ENCODE peak calls at places on chromosomes 5 and 9, in nine cellular contexts. One of them, this sample, is unnamed.

GRCh38 chr5:158406884-158407790 is 548.2 kb upstream of the CLINT1 start:
- DNase-seq in NCI-H460: no peak
- DNase-seq in hepatocyte: no peak
- DNase-seq in DMS 273 treated with DMSO at 0.1 percent for 48 hours: no peak
- DNase-seq in activated T-cell treated with anti-CD3 and anti-CD28 coated beads, Interleukin-2, amount 50 U/mL, for 72 hours: no peak
- DNase-seq in HEK293T: no peak
- DNase-seq in heart right ventricle: no peak
- DNase-seq in T-helper 2 cell: no peak
- DNase-seq in CD4-positive, CD25-positive, alpha-beta regulatory T cell: no peak
- DNase-seq in this sample: peak

GRCh38 chr9:114218264-114219120 is 63.2 kb downstream of the COL27A1 start:
- DNase-seq in HEK293T: no peak
- DNase-seq in CD4-positive, CD25-positive, alpha-beta regulatory T cell: no peak
- DNase-seq in heart right ventricle: no peak
- DNase-seq in T-helper 2 cell: no peak
- DNase-seq in hepatocyte: no peak
- DNase-seq in NCI-H460: no peak
- DNase-seq in activated T-cell treated with anti-CD3 and anti-CD28 coated beads, Interleukin-2, amount 50 U/mL, for 72 hours: no peak
- DNase-seq in DMS 273 treated with DMSO at 0.1 percent for 48 hours: no peak
- DNase-seq in this sample: peak

GRCh38 chr9:2015581-2016410 is 649 bp downstream of the SMARCA2 start:
- DNase-seq in T-helper 2 cell: peak
- DNase-seq in hepatocyte: peak
- DNase-seq in heart right ventricle: peak
- DNase-seq in DMS 273 treated with DMSO at 0.1 percent for 48 hours: peak
- DNase-seq in activated T-cell treated with anti-CD3 and anti-CD28 coated beads, Interleukin-2, amount 50 U/mL, for 72 hours: peak
- DNase-seq in HEK293T: peak
- DNase-seq in NCI-H460: no peak
- DNase-seq in CD4-positive, CD25-positive, alpha-beta regulatory T cell: peak
- DNase-seq in this sample: peak

GRCh38 chr9:129069128-129069824 is 11.6 kb upstream of the DOLPP1 start:
- DNase-seq in activated T-cell treated with anti-CD3 and anti-CD28 coated beads, Interleukin-2, amount 50 U/mL, for 72 hours: peak
- DNase-seq in hepatocyte: peak
- DNase-seq in HEK293T: no peak
- DNase-seq in heart right ventricle: peak
- DNase-seq in DMS 273 treated with DMSO at 0.1 percent for 48 hours: peak
- DNase-seq in CD4-positive, CD25-positive, alpha-beta regulatory T cell: peak
- DNase-seq in NCI-H460: no peak
- DNase-seq in T-helper 2 cell: no peak
- DNase-seq in this sample: no peak

GRCh38 chr5:149711338-149711737 is 18.8 kb upstream of the PPARGC1B start:
- DNase-seq in activated T-cell treated with anti-CD3 and anti-CD28 coated beads, Interleukin-2, amount 50 U/mL, for 72 hours: no peak
- DNase-seq in NCI-H460: no peak
- DNase-seq in heart right ventricle: peak
- DNase-seq in DMS 273 treated with DMSO at 0.1 percent for 48 hours: no peak
- DNase-seq in HEK293T: no peak
- DNase-seq in hepatocyte: no peak
- DNase-seq in CD4-positive, CD25-positive, alpha-beta regulatory T cell: no peak
- DNase-seq in T-helper 2 cell: no peak
- DNase-seq in this sample: no peak

GRCh38 chr9:130682490-130683121 is 11.0 kb upstream of the EXOSC2 start:
- DNase-seq in CD4-positive, CD25-positive, alpha-beta regulatory T cell: peak
- DNase-seq in hepatocyte: peak
- DNase-seq in HEK293T: peak
- DNase-seq in activated T-cell treated with anti-CD3 and anti-CD28 coated beads, Interleukin-2, amount 50 U/mL, for 72 hours: peak
- DNase-seq in heart right ventricle: peak
- DNase-seq in NCI-H460: peak
- DNase-seq in T-helper 2 cell: peak
- DNase-seq in DMS 273 treated with DMSO at 0.1 percent for 48 hours: peak
- DNase-seq in this sample: peak

GRCh38 chr9:110183208-110184145 is 24.5 kb downstream of the C9orf152 start:
- DNase-seq in DMS 273 treated with DMSO at 0.1 percent for 48 hours: peak
- DNase-seq in activated T-cell treated with anti-CD3 and anti-CD28 coated beads, Interleukin-2, amount 50 U/mL, for 72 hours: peak
- DNase-seq in heart right ventricle: no peak
- DNase-seq in hepatocyte: peak
- DNase-seq in CD4-positive, CD25-positive, alpha-beta regulatory T cell: peak
- DNase-seq in T-helper 2 cell: peak
- DNase-seq in HEK293T: peak
- DNase-seq in NCI-H460: peak
- DNase-seq in this sample: peak

GRCh38 chr9:125829743-125830142 is 82.6 kb downstream of the PBX3 start:
- DNase-seq in heart right ventricle: no peak
- DNase-seq in DMS 273 treated with DMSO at 0.1 percent for 48 hours: no peak
- DNase-seq in hepatocyte: no peak
- DNase-seq in activated T-cell treated with anti-CD3 and anti-CD28 coated beads, Interleukin-2, amount 50 U/mL, for 72 hours: peak
- DNase-seq in NCI-H460: no peak
- DNase-seq in T-helper 2 cell: peak
- DNase-seq in CD4-positive, CD25-positive, alpha-beta regulatory T cell: peak
- DNase-seq in HEK293T: no peak
- DNase-seq in this sample: no peak

GRCh38 chr9:134391319-134392231 is 65.3 kb downstream of the RXRA start:
- DNase-seq in T-helper 2 cell: peak
- DNase-seq in hepatocyte: no peak
- DNase-seq in heart right ventricle: no peak
- DNase-seq in CD4-positive, CD25-positive, alpha-beta regulatory T cell: peak
- DNase-seq in DMS 273 treated with DMSO at 0.1 percent for 48 hours: no peak
- DNase-seq in HEK293T: no peak
- DNase-seq in NCI-H460: no peak
- DNase-seq in activated T-cell treated with anti-CD3 and anti-CD28 coated beads, Interleukin-2, amount 50 U/mL, for 72 hours: peak
- DNase-seq in this sample: no peak

GRCh38 chr9:134570151-134570621 is 71.4 kb upstream of the COL5A1 start:
- DNase-seq in NCI-H460: no peak
- DNase-seq in DMS 273 treated with DMSO at 0.1 percent for 48 hours: peak
- DNase-seq in hepatocyte: peak
- DNase-seq in activated T-cell treated with anti-CD3 and anti-CD28 coated beads, Interleukin-2, amount 50 U/mL, for 72 hours: no peak
- DNase-seq in heart right ventricle: no peak
- DNase-seq in T-helper 2 cell: no peak
- DNase-seq in HEK293T: no peak
- DNase-seq in CD4-positive, CD25-positive, alpha-beta regulatory T cell: no peak
- DNase-seq in this sample: no peak

GRCh38 chr5:168765220-168766037 is 186.3 kb upstream of the PANK3 start:
- DNase-seq in heart right ventricle: peak
- DNase-seq in HEK293T: peak
- DNase-seq in T-helper 2 cell: no peak
- DNase-seq in hepatocyte: peak
- DNase-seq in activated T-cell treated with anti-CD3 and anti-CD28 coated beads, Interleukin-2, amount 50 U/mL, for 72 hours: no peak
- DNase-seq in NCI-H460: no peak
- DNase-seq in CD4-positive, CD25-positive, alpha-beta regulatory T cell: no peak
- DNase-seq in DMS 273 treated with DMSO at 0.1 percent for 48 hours: peak
- DNase-seq in this sample: peak

GRCh38 chr5:177385720-177386119 is 1.5 kb downstream of the SLC34A1 start:
- DNase-seq in CD4-positive, CD25-positive, alpha-beta regulatory T cell: no peak
- DNase-seq in DMS 273 treated with DMSO at 0.1 percent for 48 hours: no peak
- DNase-seq in T-helper 2 cell: no peak
- DNase-seq in hepatocyte: no peak
- DNase-seq in NCI-H460: no peak
- DNase-seq in HEK293T: no peak
- DNase-seq in heart right ventricle: no peak
- DNase-seq in activated T-cell treated with anti-CD3 and anti-CD28 coated beads, Interleukin-2, amount 50 U/mL, for 72 hours: no peak
- DNase-seq in this sample: no peak

GRCh38 chr9:137220317-137221094 is 1.5 kb downstream of the RNF208 start:
- DNase-seq in CD4-positive, CD25-positive, alpha-beta regulatory T cell: no peak
- DNase-seq in HEK293T: no peak
- DNase-seq in NCI-H460: no peak
- DNase-seq in hepatocyte: no peak
- DNase-seq in T-helper 2 cell: no peak
- DNase-seq in activated T-cell treated with anti-CD3 and anti-CD28 coated beads, Interleukin-2, amount 50 U/mL, for 72 hours: no peak
- DNase-seq in DMS 273 treated with DMSO at 0.1 percent for 48 hours: no peak
- DNase-seq in heart right ventricle: no peak
- DNase-seq in this sample: no peak

GRCh38 chr5:135008556-135008955 is 25.5 kb downstream of the PITX1 start:
- DNase-seq in DMS 273 treated with DMSO at 0.1 percent for 48 hours: no peak
- DNase-seq in heart right ventricle: no peak
- DNase-seq in HEK293T: no peak
- DNase-seq in NCI-H460: no peak
- DNase-seq in T-helper 2 cell: no peak
- DNase-seq in activated T-cell treated with anti-CD3 and anti-CD28 coated beads, Interleukin-2, amount 50 U/mL, for 72 hours: no peak
- DNase-seq in hepatocyte: no peak
- DNase-seq in CD4-positive, CD25-positive, alpha-beta regulatory T cell: no peak
- DNase-seq in this sample: no peak

GRCh38 chr9:34267660-34268059 is 61.4 kb downstream of the KIF24 start:
- DNase-seq in HEK293T: no peak
- DNase-seq in CD4-positive, CD25-positive, alpha-beta regulatory T cell: no peak
- DNase-seq in heart right ventricle: no peak
- DNase-seq in DMS 273 treated with DMSO at 0.1 percent for 48 hours: no peak
- DNase-seq in activated T-cell treated with anti-CD3 and anti-CD28 coated beads, Interleukin-2, amount 50 U/mL, for 72 hours: no peak
- DNase-seq in T-helper 2 cell: no peak
- DNase-seq in NCI-H460: no peak
- DNase-seq in hepatocyte: no peak
- DNase-seq in this sample: no peak

GRCh38 chr9:70542339-70542931 is 128.0 kb upstream of the KLF9 start:
- DNase-seq in activated T-cell treated with anti-CD3 and anti-CD28 coated beads, Interleukin-2, amount 50 U/mL, for 72 hours: no peak
- DNase-seq in HEK293T: no peak
- DNase-seq in heart right ventricle: no peak
- DNase-seq in NCI-H460: no peak
- DNase-seq in hepatocyte: no peak
- DNase-seq in DMS 273 treated with DMSO at 0.1 percent for 48 hours: no peak
- DNase-seq in T-helper 2 cell: no peak
- DNase-seq in CD4-positive, CD25-positive, alpha-beta regulatory T cell: no peak
- DNase-seq in this sample: no peak

GRCh38 chr9:35538361-35539234 is 48.7 kb downstream of the RUSC2 start:
- DNase-seq in DMS 273 treated with DMSO at 0.1 percent for 48 hours: no peak
- DNase-seq in HEK293T: no peak
- DNase-seq in hepatocyte: peak
- DNase-seq in heart right ventricle: peak
- DNase-seq in CD4-positive, CD25-positive, alpha-beta regulatory T cell: no peak
- DNase-seq in activated T-cell treated with anti-CD3 and anti-CD28 coated beads, Interleukin-2, amount 50 U/mL, for 72 hours: no peak
- DNase-seq in T-helper 2 cell: no peak
- DNase-seq in NCI-H460: no peak
- DNase-seq in this sample: peak

GRCh38 chr5:10676946-10677345 is 84.1 kb downstream of the DAP start:
- DNase-seq in NCI-H460: no peak
- DNase-seq in T-helper 2 cell: no peak
- DNase-seq in HEK293T: no peak
- DNase-seq in hepatocyte: no peak
- DNase-seq in CD4-positive, CD25-positive, alpha-beta regulatory T cell: no peak
- DNase-seq in heart right ventricle: no peak
- DNase-seq in activated T-cell treated with anti-CD3 and anti-CD28 coated beads, Interleukin-2, amount 50 U/mL, for 72 hours: no peak
- DNase-seq in DMS 273 treated with DMSO at 0.1 percent for 48 hours: no peak
- DNase-seq in this sample: no peak

GRCh38 chr9:2267171-2267740 is 252.1 kb downstream of the SMARCA2 start:
- DNase-seq in hepatocyte: no peak
- DNase-seq in activated T-cell treated with anti-CD3 and anti-CD28 coated beads, Interleukin-2, amount 50 U/mL, for 72 hours: no peak
- DNase-seq in heart right ventricle: peak
- DNase-seq in HEK293T: no peak
- DNase-seq in T-helper 2 cell: no peak
- DNase-seq in DMS 273 treated with DMSO at 0.1 percent for 48 hours: no peak
- DNase-seq in CD4-positive, CD25-positive, alpha-beta regulatory T cell: no peak
- DNase-seq in NCI-H460: no peak
- DNase-seq in this sample: peak

GRCh38 chr9:37859043-37859442 is 44.9 kb downstream of the SLC25A51 start:
- DNase-seq in activated T-cell treated with anti-CD3 and anti-CD28 coated beads, Interleukin-2, amount 50 U/mL, for 72 hours: no peak
- DNase-seq in CD4-positive, CD25-positive, alpha-beta regulatory T cell: peak
- DNase-seq in heart right ventricle: no peak
- DNase-seq in hepatocyte: no peak
- DNase-seq in NCI-H460: no peak
- DNase-seq in DMS 273 treated with DMSO at 0.1 percent for 48 hours: no peak
- DNase-seq in HEK293T: no peak
- DNase-seq in T-helper 2 cell: no peak
- DNase-seq in this sample: peak

GRCh38 chr5:76958976-76959767 is 6.3 kb downstream of the CRHBP start:
- DNase-seq in CD4-positive, CD25-positive, alpha-beta regulatory T cell: peak
- DNase-seq in HEK293T: no peak
- DNase-seq in hepatocyte: no peak
- DNase-seq in T-helper 2 cell: no peak
- DNase-seq in DMS 273 treated with DMSO at 0.1 percent for 48 hours: no peak
- DNase-seq in activated T-cell treated with anti-CD3 and anti-CD28 coated beads, Interleukin-2, amount 50 U/mL, for 72 hours: no peak
- DNase-seq in NCI-H460: no peak
- DNase-seq in heart right ventricle: no peak
- DNase-seq in this sample: peak

GRCh38 chr5:154945695-154946301 is 4.9 kb downstream of the MRPL22 start:
- DNase-seq in T-helper 2 cell: no peak
- DNase-seq in heart right ventricle: no peak
- DNase-seq in activated T-cell treated with anti-CD3 and anti-CD28 coated beads, Interleukin-2, amount 50 U/mL, for 72 hours: no peak
- DNase-seq in HEK293T: no peak
- DNase-seq in hepatocyte: no peak
- DNase-seq in NCI-H460: no peak
- DNase-seq in CD4-positive, CD25-positive, alpha-beta regulatory T cell: peak
- DNase-seq in DMS 273 treated with DMSO at 0.1 percent for 48 hours: peak
- DNase-seq in this sample: peak

GRCh38 chr9:134171316-134172197 is 7.2 kb upstream of the RNU6ATAC start:
- DNase-seq in NCI-H460: no peak
- DNase-seq in hepatocyte: peak
- DNase-seq in heart right ventricle: no peak
- DNase-seq in CD4-positive, CD25-positive, alpha-beta regulatory T cell: no peak
- DNase-seq in HEK293T: no peak
- DNase-seq in activated T-cell treated with anti-CD3 and anti-CD28 coated beads, Interleukin-2, amount 50 U/mL, for 72 hours: no peak
- DNase-seq in DMS 273 treated with DMSO at 0.1 percent for 48 hours: no peak
- DNase-seq in T-helper 2 cell: no peak
- DNase-seq in this sample: peak

GRCh38 chr5:1772634-1773033 is 27.0 kb downstream of the MRPL36 start:
- DNase-seq in NCI-H460: peak
- DNase-seq in DMS 273 treated with DMSO at 0.1 percent for 48 hours: no peak
- DNase-seq in hepatocyte: peak
- DNase-seq in activated T-cell treated with anti-CD3 and anti-CD28 coated beads, Interleukin-2, amount 50 U/mL, for 72 hours: no peak
- DNase-seq in T-helper 2 cell: no peak
- DNase-seq in heart right ventricle: no peak
- DNase-seq in CD4-positive, CD25-positive, alpha-beta regulatory T cell: peak
- DNase-seq in HEK293T: peak
- DNase-seq in this sample: peak

GRCh38 chr5:33120671-33121070 is 320.1 kb upstream of the TARS1 start:
- DNase-seq in DMS 273 treated with DMSO at 0.1 percent for 48 hours: no peak
- DNase-seq in NCI-H460: no peak
- DNase-seq in heart right ventricle: no peak
- DNase-seq in T-helper 2 cell: no peak
- DNase-seq in CD4-positive, CD25-positive, alpha-beta regulatory T cell: no peak
- DNase-seq in HEK293T: no peak
- DNase-seq in hepatocyte: no peak
- DNase-seq in activated T-cell treated with anti-CD3 and anti-CD28 coated beads, Interleukin-2, amount 50 U/mL, for 72 hours: no peak
- DNase-seq in this sample: peak

GRCh38 chr5:134246771-134247329 is 21.0 kb upstream of the PPP2CA start:
- DNase-seq in HEK293T: no peak
- DNase-seq in hepatocyte: no peak
- DNase-seq in CD4-positive, CD25-positive, alpha-beta regulatory T cell: no peak
- DNase-seq in NCI-H460: no peak
- DNase-seq in heart right ventricle: peak
- DNase-seq in T-helper 2 cell: no peak
- DNase-seq in activated T-cell treated with anti-CD3 and anti-CD28 coated beads, Interleukin-2, amount 50 U/mL, for 72 hours: no peak
- DNase-seq in DMS 273 treated with DMSO at 0.1 percent for 48 hours: no peak
- DNase-seq in this sample: no peak

GRCh38 chr5:109936091-109936490 is 246.4 kb downstream of the MAN2A1 start:
- DNase-seq in NCI-H460: no peak
- DNase-seq in DMS 273 treated with DMSO at 0.1 percent for 48 hours: no peak
- DNase-seq in CD4-positive, CD25-positive, alpha-beta regulatory T cell: no peak
- DNase-seq in T-helper 2 cell: no peak
- DNase-seq in HEK293T: no peak
- DNase-seq in hepatocyte: no peak
- DNase-seq in heart right ventricle: no peak
- DNase-seq in activated T-cell treated with anti-CD3 and anti-CD28 coated beads, Interleukin-2, amount 50 U/mL, for 72 hours: peak
- DNase-seq in this sample: no peak

GRCh38 chr5:72013741-72014703 is 93.3 kb upstream of the MAP1B start:
- DNase-seq in DMS 273 treated with DMSO at 0.1 percent for 48 hours: no peak
- DNase-seq in activated T-cell treated with anti-CD3 and anti-CD28 coated beads, Interleukin-2, amount 50 U/mL, for 72 hours: no peak
- DNase-seq in NCI-H460: no peak
- DNase-seq in HEK293T: no peak
- DNase-seq in heart right ventricle: no peak
- DNase-seq in hepatocyte: peak
- DNase-seq in T-helper 2 cell: no peak
- DNase-seq in CD4-positive, CD25-positive, alpha-beta regulatory T cell: no peak
- DNase-seq in this sample: no peak

GRCh38 chr5:107937198-107937597 is 266.5 kb upstream of the EFNA5 start:
- DNase-seq in HEK293T: no peak
- DNase-seq in activated T-cell treated with anti-CD3 and anti-CD28 coated beads, Interleukin-2, amount 50 U/mL, for 72 hours: no peak
- DNase-seq in hepatocyte: peak
- DNase-seq in T-helper 2 cell: no peak
- DNase-seq in DMS 273 treated with DMSO at 0.1 percent for 48 hours: no peak
- DNase-seq in NCI-H460: no peak
- DNase-seq in heart right ventricle: no peak
- DNase-seq in CD4-positive, CD25-positive, alpha-beta regulatory T cell: no peak
- DNase-seq in this sample: no peak

GRCh38 chr9:93305497-93306020 is 121.6 kb downstream of the WNK2 start:
- DNase-seq in NCI-H460: no peak
- DNase-seq in DMS 273 treated with DMSO at 0.1 percent for 48 hours: peak
- DNase-seq in activated T-cell treated with anti-CD3 and anti-CD28 coated beads, Interleukin-2, amount 50 U/mL, for 72 hours: no peak
- DNase-seq in hepatocyte: no peak
- DNase-seq in HEK293T: no peak
- DNase-seq in CD4-positive, CD25-positive, alpha-beta regulatory T cell: no peak
- DNase-seq in heart right ventricle: peak
- DNase-seq in T-helper 2 cell: no peak
- DNase-seq in this sample: no peak

GRCh38 chr9:134491436-134491835 is 150.2 kb upstream of the COL5A1 start:
- DNase-seq in CD4-positive, CD25-positive, alpha-beta regulatory T cell: no peak
- DNase-seq in hepatocyte: no peak
- DNase-seq in T-helper 2 cell: no peak
- DNase-seq in HEK293T: no peak
- DNase-seq in activated T-cell treated with anti-CD3 and anti-CD28 coated beads, Interleukin-2, amount 50 U/mL, for 72 hours: no peak
- DNase-seq in heart right ventricle: no peak
- DNase-seq in DMS 273 treated with DMSO at 0.1 percent for 48 hours: no peak
- DNase-seq in NCI-H460: no peak
- DNase-seq in this sample: no peak